ENCODE peak calls at places on chromosomes 16 and 17, in five cellular contexts. T is fibroblast of lung, B is mammary epithelial cell, U is left lung, A is bronchial epithelial cell. W is an unnamed sample.

GRCh38 chr17:45307290-45308015 is 9.4 kb downstream of the MAP3K14 start:
- DNase-seq in B (peak; percentile 78), T (peak; percentile 94), A (peak; percentile 84), U (no peak), W (peak; percentile 76)

GRCh38 chr16:56451753-56452689 is 667 bp downstream of the OGFOD1 start:
- DNase-seq in U (no peak), A (peak; percentile 60), B (peak; percentile 41), T (peak; percentile 36), W (no peak)

GRCh38 chr16:72530434-72530833 is 358.5 kb upstream of the PMFBP1 start:
- DNase-seq in B (peak; percentile 37), A (peak; percentile 85), T (peak; percentile 68), U (no peak), W (no peak)

GRCh38 chr17:2051388-2052237 is 3.3 kb upstream of the HIC1 start:
- DNase-seq in T (no peak), U (peak; percentile 79), B (peak; percentile 16), A (no peak), W (no peak)

GRCh38 chr17:67531291-67531690 is 154.2 kb downstream of the PITPNC1 start:
- DNase-seq in A (no peak), T (no peak), U (no peak), B (no peak), W (peak; percentile 42)

GRCh38 chr17:82596837-82597672 is 51.2 kb downstream of the WDR45B start:
- DNase-seq in U (peak; percentile 74), A (no peak), T (no peak), B (no peak), W (no peak)

GRCh38 chr16:50598936-50599361 is 50.8 kb downstream of the NKD1 start:
- DNase-seq in U (no peak), T (no peak), A (no peak), B (no peak), W (no peak)

GRCh38 chr16:48081656-48082055 is 74.1 kb downstream of the ABCC12 start:
- DNase-seq in T (peak; percentile 67), B (peak; percentile 90), A (peak; percentile 89), U (no peak), W (no peak)

GRCh38 chr16:79267781-79268180 is 332.8 kb downstream of the MAF start:
- DNase-seq in U (no peak), B (no peak), T (no peak), A (no peak), W (no peak)

GRCh38 chr17:75703191-75703590 is 18.1 kb upstream of the ITGB4 start:
- DNase-seq in A (no peak), T (no peak), U (peak; percentile 53), B (no peak), W (no peak)

GRCh38 chr17:44211281-44212265 is 7.9 kb downstream of the UBTF start:
- DNase-seq in A (no peak), T (no peak), U (peak; percentile 64), B (no peak), W (no peak)

GRCh38 chr16:6884002-6884401 is 448.6 kb upstream of the RBFOX1 start:
- DNase-seq in A (no peak), B (no peak), U (no peak), T (no peak), W (no peak)

GRCh38 chr17:73251871-73252270 is 9.8 kb downstream of the CPSF4L start:
- DNase-seq in A (no peak), U (no peak), T (no peak), B (no peak), W (no peak)

GRCh38 chr16:71986131-71986530 is 14.1 kb downstream of the PKD1L3 start:
- DNase-seq in B (no peak), A (no peak), T (no peak), U (no peak), W (no peak)

GRCh38 chr17:35795007-35795870 is at the start of gene MMP28:
- DNase-seq in B (peak; percentile 79), T (no peak), A (peak; percentile 40), U (peak; percentile 89), W (no peak)

GRCh38 chr17:47265983-47266541 is 12.4 kb downstream of the ITGB3 start:
- DNase-seq in U (no peak), T (peak; percentile 34), A (peak; percentile 82), B (peak; percentile 69), W (no peak)

GRCh38 chr17:57756941-57757340 is 11.8 kb upstream of the CCDC182 start:
- DNase-seq in T (no peak), B (no peak), A (no peak), U (no peak), W (no peak)

GRCh38 chr17:41516147-41516827 is 2.4 kb downstream of the KRT15 start:
- DNase-seq in B (no peak), U (peak; percentile 69), A (no peak), T (no peak), W (no peak)

GRCh38 chr17:57545836-57546305 is 199.2 kb downstream of the CCDC182 start:
- DNase-seq in B (no peak), A (no peak), U (no peak), T (no peak), W (no peak)

GRCh38 chr17:81371910-81372760 is 23.1 kb upstream of the BAHCC1 start:
- DNase-seq in B (no peak), T (peak; percentile 52), A (no peak), U (no peak), W (no peak)

GRCh38 chr17:46727572-46728348 is 90.7 kb downstream of the WNT3 start:
- DNase-seq in A (peak; percentile 91), B (peak; percentile 76), T (peak; percentile 23), U (no peak), W (no peak)

GRCh38 chr17:67602974-67603373 is 114.8 kb upstream of the NOL11 start:
- DNase-seq in T (peak; percentile 54), B (peak; percentile 20), A (peak; percentile 28), U (no peak), W (peak; percentile 42)

GRCh38 chr17:82160081-82160480 is 52.6 kb downstream of the CCDC57 start:
- DNase-seq in B (peak; percentile 85), T (no peak), A (peak; percentile 78), U (no peak), W (no peak)

GRCh38 chr17:28506763-28507487 is 777 bp downstream of the FOXN1 start:
- DNase-seq in T (no peak), A (no peak), U (no peak), B (no peak), W (no peak)

GRCh38 chr16:75420987-75421819 is 12.1 kb downstream of the CFDP1 start:
- DNase-seq in T (peak; percentile 56), A (peak; percentile 54), B (peak; percentile 49), U (peak; percentile 88), W (no peak)

GRCh38 chr16:17845031-17845430 is 374.3 kb upstream of the XYLT1 start:
- DNase-seq in T (no peak), A (no peak), B (no peak), U (no peak), W (no peak)

GRCh38 chr16:877242-878065 is 76.9 kb upstream of the GNG13 start:
- DNase-seq in A (no peak), U (peak; percentile 61), B (no peak), T (no peak), W (no peak)

GRCh38 chr17:29557085-29557697 is 9.6 kb downstream of the ABHD15 start:
- DNase-seq in T (no peak), U (no peak), A (peak; percentile 40), B (peak; percentile 34), W (no peak)

GRCh38 chr17:43943769-43944418 is 1.6 kb upstream of the PPY start:
- DNase-seq in U (peak; percentile 96), B (peak; percentile 73), T (peak; percentile 82), A (peak; percentile 69), W (peak; percentile 57)

GRCh38 chr16:59701987-59702386 is 967.9 kb upstream of the GOT2 start:
- DNase-seq in B (no peak), T (peak; percentile 39), U (no peak), A (no peak), W (no peak)

GRCh38 chr17:20706752-20707372 is 127.3 kb downstream of the CDRT15L2 start:
- DNase-seq in B (peak; percentile 23), A (no peak), T (no peak), U (no peak), W (no peak)

GRCh38 chr17:57463103-57463885 is 207.0 kb downstream of the MSI2 start:
- DNase-seq in U (no peak), T (peak; percentile 36), A (peak; percentile 56), B (peak; percentile 80), W (peak; percentile 90)

GRCh38 chr16:19167710-19168172 is 299 bp upstream of the SYT17 start:
- DNase-seq in U (peak; percentile 94), A (peak; percentile 17), T (peak; percentile 72), B (peak; percentile 39), W (peak; percentile 86)
- H3K4me3 ChIP-seq in U (peak overlapping the region; percentile 61), A (peak overlapping the region; percentile 28), T (peak overlapping the region; percentile 49), B (peak overlapping the region; percentile 37), W (peak overlapping the region; percentile 37)

DNA sequence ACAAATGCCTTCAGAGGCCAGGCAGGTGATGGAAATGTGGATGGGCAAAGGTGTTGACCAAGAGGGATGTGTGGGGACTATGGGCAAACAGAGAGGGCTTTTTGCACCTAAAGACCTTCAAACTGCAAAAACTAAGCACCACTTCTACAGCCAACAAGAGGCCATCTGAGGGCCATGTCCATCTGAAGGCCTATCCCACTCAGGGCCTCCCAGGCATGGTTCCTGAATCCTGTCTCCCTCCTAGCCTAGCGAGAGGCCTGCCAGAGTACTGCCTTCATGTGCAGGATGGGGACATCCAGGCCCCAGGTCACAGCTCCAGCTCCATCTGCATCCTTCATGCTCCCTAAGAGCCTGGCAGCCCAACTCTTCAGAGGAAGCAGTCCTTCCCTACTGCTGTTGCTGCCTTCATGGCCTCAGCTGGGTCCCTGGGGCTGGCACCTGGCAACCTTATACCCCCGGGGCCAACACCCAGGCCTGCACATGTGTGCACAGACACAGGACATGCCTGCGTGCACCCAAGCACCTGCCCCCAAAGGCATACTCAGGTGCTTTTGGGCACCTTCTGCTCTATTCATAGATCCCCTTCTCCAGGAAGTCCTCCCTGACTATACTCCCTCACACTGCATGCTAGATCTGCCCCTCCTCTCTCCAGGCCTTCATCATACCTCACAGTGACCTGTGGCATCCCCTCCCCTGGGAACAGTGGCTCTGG is 95.2 kb downstream of the C16orf78 start:
- DNase-seq in B (no peak), A (no peak), U (peak; percentile 54), T (no peak), W (no peak)
- H3K27me3 ChIP-seq in B (no peaks in the 10 kb centered on the region), A (no peaks in the 10 kb centered on the region), U (no peaks in the 10 kb centered on the region), T (no peaks in the 10 kb centered on the region), W (no peaks in the 10 kb centered on the region)

DNA sequence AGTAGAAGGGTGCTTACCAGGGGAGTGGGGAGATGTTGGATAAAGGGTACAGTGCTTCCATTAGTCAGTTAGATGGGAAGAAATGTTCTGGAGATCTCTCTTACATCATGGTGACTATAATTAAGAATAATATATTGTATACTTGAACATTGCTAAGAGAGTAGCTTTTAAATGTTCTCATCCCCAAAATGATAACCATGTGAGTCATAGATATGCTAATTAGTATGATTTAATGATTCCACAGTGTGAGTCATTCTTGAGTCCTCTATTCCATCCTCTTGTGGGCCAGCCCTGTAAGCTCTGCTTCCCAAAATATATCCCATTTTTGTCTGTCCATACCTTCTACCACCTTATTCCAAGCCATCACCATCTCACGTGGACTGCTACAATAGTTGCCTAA is 80.6 kb upstream of the CDH11 start:
- DNase-seq in T (peak; percentile 45), A (peak; percentile 85), U (no peak), B (no peak), W (no peak)
- TF ChIP-seq CTCF in T (no peak), A (no peak), U (no peak), B (no peak), W (no peak)

GRCh38 chr16:88456356-88457292 is 3.5 kb downstream of the ZFPM1 start:
- DNase-seq in T (no peak), B (peak; percentile 14), U (no peak), A (peak; percentile 7), W (no peak)
- H3K4me3 ChIP-seq in T (peak overlapping the region; percentile 40), B (peak overlapping the region; percentile 64), U (peak overlapping the region; percentile 56), A (peak overlapping the region; percentile 50), W (peak overlapping the region; percentile 80)